ENCODE peak calls at places on chromosomes 12 and 14, in four cellular contexts. E, J, I and D are unnamed samples.

GRCh38 chr12:20434993-20435392 is 66.7 kb downstream of the PDE3A start:
- DNase-seq in E (no peak), J (no peak), I (no peak), D (no peak)

GRCh38 chr12:6092784-6093722 is 31.4 kb downstream of the VWF start:
- DNase-seq in E (no peak), J (peak), I (no peak), D (peak)

GRCh38 chr14:86115972-86116371 is 586.0 kb downstream of the FLRT2 start:
- DNase-seq in E (no peak), J (no peak), I (no peak), D (no peak)

GRCh38 chr12:57590892-57591566 is at the start of gene PIP4K2C:
- DNase-seq in E (peak), J (peak), I (peak), D (no peak)

GRCh38 chr14:49212721-49213120 is 373.5 kb downstream of the RPS29 start:
- DNase-seq in E (no peak), J (no peak), I (no peak), D (no peak)

GRCh38 chr12:120997448-120997847 is 18.8 kb downstream of the C12orf43 start:
- DNase-seq in E (no peak), J (no peak), I (no peak), D (no peak)

GRCh38 chr14:90849787-90850444 is 33.7 kb upstream of the TTC7B start:
- DNase-seq in E (no peak), J (no peak), I (no peak), D (no peak)

GRCh38 chr12:47194501-47194900 is 114.7 kb upstream of the AMIGO2 start:
- DNase-seq in E (no peak), J (no peak), I (no peak), D (no peak)

GRCh38 chr14:31942216-31942841 is 134.8 kb upstream of the ARHGAP5 start:
- DNase-seq in E (no peak), J (no peak), I (no peak), D (no peak)

GRCh38 chr14:27077181-27077738 is 479.4 kb upstream of the NOVA1 start:
- DNase-seq in E (no peak), J (no peak), I (no peak), D (no peak)

GRCh38 chr14:93962701-93963601 is 13.4 kb downstream of the ASB2 start:
- DNase-seq in E (no peak), J (no peak), I (no peak), D (no peak)

GRCh38 chr14:90750191-90750590 is 66.0 kb downstream of the TTC7B start:
- DNase-seq in E (no peak), J (no peak), I (no peak), D (no peak)

GRCh38 chr14:92670177-92670576 is 78.2 kb downstream of the LGMN start:
- DNase-seq in E (no peak), J (no peak), I (no peak), D (no peak)

GRCh38 chr14:103518416-103519042 is 4.1 kb downstream of the CKB start:
- DNase-seq in E (peak), J (peak), I (peak), D (peak)